ENCODE peak calls at places on chromosomes 5 and 9, in seven cellular contexts. V is right atrium auricular region, J is fibroblast of lung, K is hepatocyte, H is mesothelial cell of epicardium, C is GM13976, O is HFF-Myc. I is an unnamed sample.

GRCh38 chr9:18296702-18297531 is 177.0 kb upstream of the ADAMTSL1 start:
- DNase-seq in V (no peak), J (peak), K (no peak), H (no peak), C (no peak), O (no peak), I (no peak)

GRCh38 chr5:14399054-14399657 is 182.4 kb upstream of the OTULINL start:
- DNase-seq in V (no peak), J (peak), K (peak), H (no peak), C (peak), O (peak), I (peak)

GRCh38 chr9:83066771-83067170 is 3.8 kb upstream of the RASEF start:
- DNase-seq in V (no peak), J (peak), K (peak), H (no peak), C (no peak), O (peak), I (no peak)

GRCh38 chr9:16100596-16101091 is 547.8 kb downstream of the CCDC171 start:
- DNase-seq in V (peak), J (peak), K (peak), H (no peak), C (no peak), O (no peak), I (no peak)

GRCh38 chr9:2053883-2054845 is 39.0 kb downstream of the SMARCA2 start:
- DNase-seq in V (no peak), J (peak), K (no peak), H (no peak), C (peak), O (no peak), I (peak)

GRCh38 chr5:125286266-125286665 is 539.8 kb upstream of the ZNF608 start:
- DNase-seq in V (no peak), J (no peak), K (no peak), H (no peak), C (no peak), O (no peak), I (no peak)

GRCh38 chr5:153959134-153959957 is 79.4 kb downstream of the FAM114A2 start:
- DNase-seq in V (no peak), J (peak), K (no peak), H (no peak), C (no peak), O (peak), I (no peak)

GRCh38 chr9:76608562-76609254 is 149.7 kb downstream of the GCNT1 start:
- DNase-seq in V (no peak), J (no peak), K (no peak), H (no peak), C (no peak), O (no peak), I (no peak)

GRCh38 chr9:77892955-77893514 is 138.6 kb downstream of the GNAQ start:
- DNase-seq in V (no peak), J (no peak), K (no peak), H (no peak), C (no peak), O (no peak), I (no peak)

GRCh38 chr9:114387678-114388431 is at the start of gene AKNA:
- DNase-seq in V (peak), J (peak), K (peak), H (peak), C (peak), O (no peak), I (peak)

GRCh38 chr9:76676857-76677256 is 87.4 kb upstream of the PCA3 start:
- DNase-seq in V (no peak), J (no peak), K (no peak), H (no peak), C (no peak), O (no peak), I (no peak)

GRCh38 chr5:53321073-53321472 is 159.4 kb upstream of the FST start:
- DNase-seq in V (no peak), J (peak), K (no peak), H (no peak), C (no peak), O (no peak), I (no peak)

GRCh38 chr5:157718529-157718928 is 12.7 kb upstream of the THG1L start:
- DNase-seq in V (no peak), J (peak), K (peak), H (no peak), C (peak), O (peak), I (peak)

GRCh38 chr9:130196643-130197042 is 24.4 kb downstream of the NCS1 start:
- DNase-seq in V (no peak), J (no peak), K (no peak), H (no peak), C (no peak), O (no peak), I (no peak)
- TF ChIP-seq CTCF in V (no peak), J (no peak), K (no peak), H (no peak), C (no peak), O (no peak), I (no peak)

GRCh38 chr5:4089087-4089486 is 493.5 kb downstream of the IRX1 start:
- DNase-seq in V (no peak), J (peak), K (no peak), H (no peak), C (no peak), O (no peak), I (no peak)
- TF ChIP-seq CTCF in V (no peak), J (no peak), K (no peak), H (no peak), C (no peak), O (no peak), I (no peak)

DNA sequence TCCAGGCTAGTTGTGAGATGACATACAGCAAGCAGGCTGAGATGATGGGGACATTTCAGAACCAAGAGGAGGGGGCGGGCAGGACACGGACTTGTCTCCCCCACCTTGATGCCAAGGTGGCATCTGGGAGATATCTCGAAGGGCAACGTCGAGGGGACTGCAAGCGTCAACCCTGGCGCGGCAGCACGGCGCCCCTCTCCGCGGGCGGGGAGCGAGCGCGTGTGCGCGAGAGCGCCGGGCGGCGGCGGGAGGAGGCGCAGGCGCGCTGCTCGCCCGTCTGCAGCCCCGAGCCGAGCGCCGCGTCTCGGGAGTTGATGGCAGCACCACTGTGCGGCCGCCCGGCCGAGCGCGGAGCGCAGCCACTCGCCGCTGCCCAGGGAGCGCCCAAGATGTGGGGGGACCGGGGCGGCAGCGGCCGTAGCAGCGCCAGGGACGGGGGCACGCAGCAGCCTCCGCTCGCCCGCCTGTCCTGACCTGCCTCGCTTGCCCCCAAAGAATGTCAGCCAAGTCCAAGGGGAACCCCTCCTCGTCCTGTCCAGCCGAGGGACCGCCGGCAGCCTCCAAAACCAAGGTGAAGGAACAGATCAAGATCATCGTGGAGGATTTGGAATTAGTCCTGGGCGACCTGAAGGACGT is at the start of gene PRR16:
- DNase-seq in V (no peak), J (peak), K (peak), H (peak), C (peak), O (no peak), I (peak)
- TF ChIP-seq CTCF in V (no peak), J (peak), K (peak), H (no peak), C (no peak), O (no peak), I (no peak)

GRCh38 chr5:4447657-4448056 is 692.5 kb upstream of the ADAMTS16 start:
- DNase-seq in V (no peak), J (no peak), K (no peak), H (no peak), C (no peak), O (no peak), I (no peak)
- TF ChIP-seq CTCF in V (no peak), J (no peak), K (no peak), H (no peak), C (no peak), O (no peak), I (no peak)

I was measured in GM20000.